ENCODE peak calls at places on chromosomes 1 and 21, in seven cellular contexts. C is CD8-positive, alpha-beta T cell; P is neural progenitor cell; N is GM23338; W is HCT116; Z is fibroblast of lung; B is heart right ventricle. L is an unnamed sample.

GRCh38 chr21:38970765-38971164 is 165.0 kb downstream of the ETS2 start:
- DNase-seq in C (no peak), P (no peak), N (no peak), W (no peak), Z (no peak), B (no peak), L (no peak)

GRCh38 chr1:199151634-199152429 is 513.0 kb downstream of the PTPRC start:
- DNase-seq in C (no peak), P (no peak), N (no peak), W (no peak), Z (no peak), B (no peak), L (peak)

GRCh38 chr1:28553229-28553930 is 495 bp downstream of the TRNAU1AP start:
- DNase-seq in C (no peak), P (peak), N (peak), W (no peak), Z (peak), B (no peak), L (peak)

GRCh38 chr21:35020902-35021301 is 28.2 kb downstream of the RUNX1 start:
- DNase-seq in C (no peak), P (no peak), N (no peak), W (no peak), Z (peak), B (no peak), L (no peak)

GRCh38 chr1:201489656-201490261 is 17.2 kb downstream of the CSRP1 start:
- DNase-seq in C (no peak), P (no peak), N (no peak), W (no peak), Z (no peak), B (no peak), L (no peak)

GRCh38 chr21:17688912-17689874 is 76.5 kb upstream of the BTG3 start:
- DNase-seq in C (peak), P (no peak), N (peak), W (peak), Z (peak), B (peak), L (peak)

GRCh38 chr1:46735708-46736324 is 16.9 kb upstream of the EFCAB14 start:
- DNase-seq in C (peak), P (peak), N (peak), W (peak), Z (peak), B (peak), L (peak)

GRCh38 chr1:245986404-245987221 is 520.5 kb downstream of the SMYD3 start:
- DNase-seq in C (no peak), P (no peak), N (no peak), W (peak), Z (peak), B (no peak), L (no peak)

GRCh38 chr1:19013826-19014548 is 57.5 kb upstream of the IFFO2 start:
- DNase-seq in C (no peak), P (no peak), N (no peak), W (no peak), Z (no peak), B (no peak), L (peak)

GRCh38 chr1:179228783-179229213 is 679 bp downstream of the ABL2 start:
- DNase-seq in C (peak), P (peak), N (peak), W (no peak), Z (peak), B (peak), L (peak)

GRCh38 chr1:87642581-87643129 is 314.0 kb downstream of the LMO4 start:
- DNase-seq in C (no peak), P (peak), N (peak), W (no peak), Z (peak), B (no peak), L (no peak)

GRCh38 chr21:15761508-15762100 is 31.8 kb downstream of the USP25 start:
- DNase-seq in C (no peak), P (no peak), N (no peak), W (no peak), Z (no peak), B (no peak), L (no peak)

GRCh38 chr1:193431265-193431977 is 245.0 kb upstream of the B3GALT2 start:
- DNase-seq in C (no peak), P (no peak), N (no peak), W (no peak), Z (no peak), B (no peak), L (no peak)

GRCh38 chr1:57761628-57762027 is 337.8 kb upstream of the DAB1 start:
- DNase-seq in C (no peak), P (no peak), N (no peak), W (no peak), Z (no peak), B (no peak), L (no peak)

GRCh38 chr1:201396859-201397464 is 2.2 kb downstream of the LAD1 start:
- DNase-seq in C (no peak), P (no peak), N (no peak), W (peak), Z (no peak), B (no peak), L (no peak)

GRCh38 chr1:94922756-94923465 is 4.0 kb downstream of the CNN3 start:
- DNase-seq in C (no peak), P (peak), N (no peak), W (no peak), Z (peak), B (no peak), L (no peak)

GRCh38 chr1:39184354-39184818 is 20.1 kb upstream of the MACF1 start:
- DNase-seq in C (no peak), P (no peak), N (no peak), W (no peak), Z (no peak), B (no peak), L (no peak)

GRCh38 chr1:61097326-61097725 is 15.0 kb downstream of the NFIA start:
- DNase-seq in C (no peak), P (no peak), N (no peak), W (no peak), Z (peak), B (no peak), L (no peak)

GRCh38 chr1:111733183-111733995 is 5.8 kb downstream of the INKA2 start:
- DNase-seq in C (no peak), P (no peak), N (no peak), W (no peak), Z (peak), B (peak), L (no peak)

GRCh38 chr1:21531243-21531642 is 22.0 kb downstream of the ALPL start:
- DNase-seq in C (no peak), P (no peak), N (no peak), W (no peak), Z (no peak), B (no peak), L (no peak)

GRCh38 chr1:162003825-162004205 is 19.9 kb downstream of the OLFML2B start:
- DNase-seq in C (no peak), P (no peak), N (no peak), W (no peak), Z (peak), B (peak), L (no peak)

GRCh38 chr21:32770514-32771133 is 931 bp downstream of the PAXBP1 start:
- DNase-seq in C (no peak), P (no peak), N (no peak), W (no peak), Z (no peak), B (no peak), L (peak)

GRCh38 chr1:35717911-35718476 is 690 bp downstream of the C1orf216 start:
- DNase-seq in C (no peak), P (peak), N (peak), W (peak), Z (peak), B (peak), L (no peak)

GRCh38 chr1:185144233-185144632 is 12.5 kb downstream of the TRMT1L start:
- DNase-seq in C (no peak), P (no peak), N (no peak), W (no peak), Z (peak), B (no peak), L (no peak)

GRCh38 chr1:68917456-68917855 is 420.6 kb upstream of the DEPDC1 start:
- DNase-seq in C (no peak), P (no peak), N (no peak), W (no peak), Z (peak), B (no peak), L (no peak)

GRCh38 chr1:34113362-34113761 is 51.7 kb downstream of the CSMD2 start:
- DNase-seq in C (no peak), P (peak), N (peak), W (no peak), Z (no peak), B (no peak), L (no peak)

GRCh38 chr21:45971487-45972352 is 9.8 kb upstream of the COL6A1 start:
- DNase-seq in C (no peak), P (no peak), N (peak), W (no peak), Z (peak), B (peak), L (no peak)

GRCh38 chr1:30879940-30880339 is 28.6 kb downstream of the SDC3 start:
- DNase-seq in C (no peak), P (peak), N (peak), W (no peak), Z (no peak), B (no peak), L (no peak)

GRCh38 chr1:108551157-108551862 is 8.6 kb upstream of the EEIG2 start:
- DNase-seq in C (no peak), P (no peak), N (no peak), W (no peak), Z (no peak), B (no peak), L (peak)

GRCh38 chr1:153680120-153680403 is 1.6 kb downstream of the NPR1 start:
- DNase-seq in C (no peak), P (no peak), N (peak), W (no peak), Z (no peak), B (no peak), L (no peak)

GRCh38 chr1:69139007-69139406 is 428.7 kb upstream of the LRRC7 start:
- DNase-seq in C (no peak), P (no peak), N (no peak), W (no peak), Z (no peak), B (no peak), L (no peak)

GRCh38 chr21:37566790-37567725 is 200.5 kb downstream of the DYRK1A start:
- DNase-seq in C (no peak), P (no peak), N (no peak), W (no peak), Z (no peak), B (no peak), L (no peak)

GRCh38 chr1:20486457-20487235 is 636 bp upstream of the CAMK2N1 start:
- DNase-seq in C (peak), P (peak), N (peak), W (no peak), Z (peak), B (peak), L (no peak)

GRCh38 chr1:206674745-206675175 is 9.9 kb upstream of the MAPKAPK2 start:
- DNase-seq in C (no peak), P (no peak), N (no peak), W (no peak), Z (peak), B (no peak), L (no peak)

GRCh38 chr1:5971471-5972197 is 20.6 kb downstream of the NPHP4 start:
- DNase-seq in C (no peak), P (no peak), N (no peak), W (no peak), Z (no peak), B (no peak), L (no peak)

DNA sequence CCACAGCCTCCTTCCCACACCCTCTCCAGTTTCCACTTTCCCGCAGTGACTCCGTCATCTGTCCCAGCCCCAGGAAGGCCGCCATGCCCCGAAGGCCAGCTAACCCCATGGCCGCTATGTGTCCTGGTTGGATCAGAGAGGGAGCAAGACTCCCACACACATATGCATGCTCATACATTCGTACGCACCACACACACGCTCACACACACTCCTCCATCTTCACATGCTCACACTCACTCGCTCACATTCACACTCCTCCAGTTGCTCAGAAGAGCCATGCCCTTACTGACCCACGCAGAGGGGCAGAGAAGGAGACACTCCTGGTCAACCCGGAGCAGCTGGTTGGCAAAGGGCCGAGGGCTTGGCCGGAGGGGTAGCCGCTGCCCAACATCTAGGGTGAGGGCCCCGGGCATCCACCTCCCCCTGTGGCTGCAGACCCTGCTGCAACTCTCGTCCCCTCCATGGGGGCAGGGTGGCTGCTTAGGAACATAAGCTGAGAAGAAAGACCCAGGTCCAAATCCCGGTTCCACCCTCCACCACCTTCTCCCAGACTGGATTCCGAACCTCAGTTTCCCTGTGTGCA is 122.3 kb upstream of the SLC25A33 start:
- DNase-seq in C (no peak), P (no peak), N (no peak), W (no peak), Z (no peak), B (no peak), L (no peak)
- H3K4me3 ChIP-seq in C (no peak), P (no peak), N (no peak), W (no peak), Z (no peak), B (no peak), L (peak)

GRCh38 chr1:228735871-228736586 is 750 bp downstream of the RHOU start:
- DNase-seq in C (peak), P (peak), N (peak), W (peak), Z (peak), B (peak), L (no peak)
- TF ChIP-seq CTCF in C (no peak), P (no peak), N (no peak), W (no peak), Z (no peak), B (no peak), L (no peak)

GRCh38 chr1:204714194-204714860 is 28.8 kb upstream of the LRRN2 start:
- DNase-seq in C (no peak), P (no peak), N (no peak), W (no peak), Z (no peak), B (no peak), L (peak)
- H3K4me3 ChIP-seq in C (no peak), P (no peak), N (peak), W (no peak), Z (no peak), B (no peak), L (peak)

GRCh38 chr1:63189677-63190076 is 132.7 kb upstream of the FOXD3 start:
- DNase-seq in C (no peak), P (peak), N (peak), W (peak), Z (no peak), B (no peak), L (peak)
- TF ChIP-seq CTCF in C (no peak), P (peak), N (peak), W (peak), Z (no peak), B (no peak), L (no peak)

GRCh38 chr1:63777965-63778880 is 4.4 kb downstream of the ROR1 start:
- DNase-seq in C (no peak), P (no peak), N (no peak), W (no peak), Z (no peak), B (no peak), L (no peak)

GRCh38 chr1:63777286-63777685 is 3.5 kb downstream of the ROR1 start:
- DNase-seq in C (no peak), P (no peak), N (no peak), W (no peak), Z (no peak), B (no peak), L (no peak)

GRCh38 chr1:63779872-63780271 is 6.1 kb downstream of the ROR1 start:
- DNase-seq in C (no peak), P (no peak), N (no peak), W (no peak), Z (no peak), B (no peak), L (no peak)

GRCh38 chr1:63780541-63780940 is 6.7 kb downstream of the ROR1 start:
- DNase-seq in C (no peak), P (peak), N (peak), W (no peak), Z (no peak), B (no peak), L (no peak)

GRCh38 chr1:63779338-63779819 is 5.6 kb downstream of the ROR1 start:
- DNase-seq in C (no peak), P (no peak), N (peak), W (no peak), Z (no peak), B (no peak), L (no peak)
- H3K4me3 ChIP-seq in C (no peak), P (peak), N (peak), W (no peak), Z (peak), B (no peak), L (no peak)

GRCh38 chr1:9685833-9686232 is 34.3 kb downstream of the PIK3CD start:
- DNase-seq in C (no peak), P (no peak), N (no peak), W (no peak), Z (no peak), B (no peak), L (no peak)

GRCh38 chr1:9689011-9689706 is 37.6 kb downstream of the PIK3CD start:
- DNase-seq in C (peak), P (peak), N (peak), W (peak), Z (peak), B (peak), L (peak)

GRCh38 chr1:9688599-9688998 is 37.1 kb downstream of the PIK3CD start:
- DNase-seq in C (no peak), P (no peak), N (no peak), W (no peak), Z (no peak), B (no peak), L (no peak)

GRCh38 chr1:9687876-9688582 is 36.5 kb downstream of the PIK3CD start:
- DNase-seq in C (peak), P (peak), N (peak), W (no peak), Z (peak), B (no peak), L (peak)

DNA sequence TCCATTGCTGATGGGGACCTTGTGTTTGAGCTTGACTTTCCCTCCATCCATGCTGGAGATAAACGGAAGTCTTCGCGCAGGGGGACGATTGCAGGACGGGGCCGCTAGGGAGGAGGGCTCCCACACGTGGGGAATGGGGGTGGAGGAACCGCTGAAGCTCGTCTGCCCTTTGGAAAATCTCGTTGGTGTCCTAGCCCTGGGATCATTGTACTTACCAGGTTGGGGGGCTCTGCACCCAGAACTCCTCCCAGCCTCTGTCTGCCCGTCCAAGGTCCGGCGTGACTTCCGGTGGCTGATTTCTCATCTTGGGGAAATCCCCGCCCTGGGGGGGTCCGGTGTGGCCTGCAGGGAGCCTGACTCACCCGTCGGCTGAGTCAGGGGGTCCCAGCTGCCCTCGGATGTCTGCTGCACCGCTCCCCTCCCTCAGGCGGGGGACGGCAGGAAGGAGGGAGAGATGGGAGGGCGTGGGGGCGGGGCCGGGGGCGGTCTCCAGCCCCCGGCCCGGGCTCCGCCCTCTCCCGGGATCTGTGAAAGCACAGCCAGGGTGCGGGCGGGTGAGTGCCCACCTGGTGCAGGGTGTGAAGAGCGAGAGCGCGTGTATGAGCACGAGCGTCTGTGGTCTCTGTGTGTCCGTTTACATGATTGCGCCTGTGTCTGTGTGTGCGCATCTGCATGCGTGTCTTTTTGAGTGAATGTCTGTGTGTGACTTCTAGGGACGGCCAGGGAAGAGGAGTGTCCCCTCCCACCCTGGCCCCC is 35.8 kb downstream of the PIK3CD start:
- DNase-seq in C (peak), P (peak), N (peak), W (no peak), Z (peak), B (peak), L (peak)
- TF ChIP-seq CTCF in C (no peak), P (peak), N (no peak), W (no peak), Z (no peak), B (no peak), L (peak)

DNA sequence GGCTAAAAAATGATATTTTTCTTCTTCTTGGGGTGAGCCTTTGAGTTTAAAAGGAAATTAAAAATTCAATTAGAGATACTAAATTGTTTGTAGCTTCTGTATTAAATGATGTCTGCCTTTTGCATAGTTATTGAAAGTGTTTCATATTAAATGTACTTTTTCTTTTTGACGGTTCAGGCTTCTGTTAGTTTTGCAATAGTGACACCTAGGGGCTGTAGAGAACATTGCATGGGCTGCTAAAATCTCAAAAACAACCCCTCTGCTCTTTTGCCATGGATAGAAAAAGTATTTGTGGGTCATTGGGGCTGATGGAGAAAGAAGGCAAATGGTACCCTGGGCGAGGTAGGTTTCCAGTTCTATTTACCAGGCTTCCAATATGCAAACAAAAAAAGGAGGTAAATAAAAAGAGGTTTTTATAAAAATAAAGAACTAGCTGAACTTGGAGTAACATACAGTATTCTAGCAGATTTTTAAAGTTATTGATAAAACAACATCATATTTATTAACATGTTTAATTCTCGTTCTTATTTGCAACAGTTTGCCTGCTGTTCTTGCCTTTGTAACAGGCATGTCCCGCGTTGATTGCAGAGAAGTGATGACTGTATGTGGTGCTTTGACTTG is 115.4 kb upstream of the HOOK1 start:
- DNase-seq in C (peak), P (peak), N (peak), W (peak), Z (peak), B (no peak), L (peak)
- H3K4me3 ChIP-seq in C (no peak), P (no peak), N (no peak), W (no peak), Z (no peak), B (no peak), L (no peak)

L was measured in GM12865.